ENCODE peak calls at places on chromosomes 5 and 9, in six cellular contexts. L is tibial nerve, K is sigmoid colon, J is uterus, M is neural crest cell, B is cardiac fibroblast. G is an unnamed sample.

GRCh38 chr5:113336975-113337374 is 97.8 kb downstream of the TSSK1B start:
- DNase-seq in M (no peak), J (peak; percentile 28), L (peak; percentile 39), K (no peak), B (peak; percentile 87), G (no peak)

GRCh38 chr9:97307500-97308163 is at the start of gene CCDC180:
- DNase-seq in J (peak; percentile 27), L (peak; percentile 36), M (no peak), K (no peak), B (peak; percentile 43), G (no peak)

GRCh38 chr9:70498866-70499265 is 84.4 kb upstream of the KLF9 start:
- DNase-seq in K (no peak), L (no peak), J (no peak), M (no peak), B (no peak), G (no peak)

GRCh38 chr9:25396828-25397227 is 281.4 kb downstream of the TUSC1 start:
- DNase-seq in L (no peak), J (no peak), M (no peak), B (no peak), K (no peak), G (no peak)

GRCh38 chr5:150120062-150120441 is 33.7 kb upstream of the CSF1R start:
- DNase-seq in K (peak; percentile 51), M (no peak), B (no peak), L (no peak), J (peak; percentile 14), G (no peak)

GRCh38 chr9:100222674-100223073 is 123.6 kb downstream of the INVS start:
- DNase-seq in K (no peak), M (no peak), B (peak; percentile 64), J (no peak), L (no peak), G (no peak)

GRCh38 chr9:126532951-126533910 is 80.5 kb upstream of the LMX1B start:
- DNase-seq in J (no peak), K (no peak), B (no peak), L (no peak), M (no peak), G (no peak)

GRCh38 chr9:95696701-95697100 is 178.8 kb upstream of the ERCC6L2 start:
- DNase-seq in M (no peak), K (no peak), L (no peak), J (no peak), B (no peak), G (no peak)

GRCh38 chr5:166722939-166723338 is 1568.5 kb upstream of the WWC1 start:
- DNase-seq in K (no peak), J (no peak), B (peak; percentile 82), L (no peak), M (no peak), G (no peak)

GRCh38 chr5:178068293-178068692 is 45.0 kb upstream of the N4BP3 start:
- DNase-seq in M (no peak), J (no peak), L (no peak), B (no peak), K (no peak), G (no peak)

GRCh38 chr5:178067705-178068104 is 45.6 kb upstream of the N4BP3 start:
- DNase-seq in K (no peak), J (no peak), L (no peak), B (no peak), M (no peak), G (no peak)

GRCh38 chr5:178072749-178073148 is 40.6 kb upstream of the N4BP3 start:
- DNase-seq in B (no peak), M (no peak), J (no peak), K (no peak), L (no peak), G (no peak)

GRCh38 chr5:178071108-178071507 is 42.2 kb upstream of the N4BP3 start:
- DNase-seq in B (no peak), M (no peak), L (no peak), J (no peak), K (no peak), G (no peak)

DNA sequence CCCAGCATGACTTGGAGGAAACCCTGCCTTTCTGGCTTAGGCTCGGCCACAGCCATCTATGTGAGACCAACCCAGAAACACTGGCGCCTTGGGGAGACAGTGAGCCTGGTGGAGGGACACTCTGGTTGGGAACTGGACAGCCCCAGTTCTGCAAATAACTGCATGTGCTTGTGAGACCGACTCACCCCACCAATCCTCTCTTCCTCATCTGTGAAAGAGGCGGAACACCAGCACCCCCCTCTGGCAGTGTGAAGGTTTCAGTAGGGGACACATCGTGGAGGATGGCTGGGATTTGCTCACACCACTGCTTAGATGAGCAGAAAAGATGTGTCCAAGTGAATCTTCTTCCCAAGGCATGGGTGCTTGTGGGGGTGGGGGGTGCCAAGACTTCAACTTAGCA is 43.4 kb upstream of the N4BP3 start:
- DNase-seq in J (no peak), L (no peak), M (peak; percentile 22), B (peak; percentile 54), K (no peak), G (peak; percentile 27)
- TF ChIP-seq CTCF in J (no peak), L (no peak), M (peak; percentile 40), B (peak; percentile 43), K (no peak), G (no peak)

GRCh38 chr9:132674485-132674884 is 4.2 kb downstream of the GTF3C4 start:
- DNase-seq in B (no peak), K (no peak), L (no peak), J (no peak), M (no peak), G (no peak)

GRCh38 chr9:132671620-132672412 is 1.6 kb downstream of the GTF3C4 start:
- DNase-seq in L (no peak), K (no peak), M (no peak), B (peak; percentile 19), J (no peak), G (no peak)

GRCh38 chr9:132672413-132672690 is 2.1 kb downstream of the GTF3C4 start:
- DNase-seq in L (no peak), J (no peak), B (peak; percentile 4), M (no peak), K (no peak), G (no peak)

GRCh38 chr9:132670816-132671371 is 630 bp downstream of the GTF3C4 start:
- DNase-seq in M (peak; percentile 41), L (no peak), B (peak; percentile 36), J (peak; percentile 22), K (peak; percentile 70), G (peak; percentile 50)

GRCh38 chr9:132673355-132673754 is 3.1 kb downstream of the GTF3C4 start:
- DNase-seq in B (peak; percentile 65), M (peak; percentile 5), K (no peak), L (no peak), J (no peak), G (no peak)
- TF ChIP-seq CTCF in B (peak; percentile 32), M (peak; percentile 54), K (no peak), L (no peak), J (no peak), G (no peak)

GRCh38 chr9:6845881-6846280 is 88.1 kb downstream of the KDM4C start:
- DNase-seq in B (no peak), K (no peak), M (no peak), L (no peak), J (no peak), G (peak; percentile 25)
- TF ChIP-seq CTCF in B (no peak), K (no peak), M (peak; percentile 72), L (no peak), J (peak; percentile 18), G (peak; percentile 55)

DNA sequence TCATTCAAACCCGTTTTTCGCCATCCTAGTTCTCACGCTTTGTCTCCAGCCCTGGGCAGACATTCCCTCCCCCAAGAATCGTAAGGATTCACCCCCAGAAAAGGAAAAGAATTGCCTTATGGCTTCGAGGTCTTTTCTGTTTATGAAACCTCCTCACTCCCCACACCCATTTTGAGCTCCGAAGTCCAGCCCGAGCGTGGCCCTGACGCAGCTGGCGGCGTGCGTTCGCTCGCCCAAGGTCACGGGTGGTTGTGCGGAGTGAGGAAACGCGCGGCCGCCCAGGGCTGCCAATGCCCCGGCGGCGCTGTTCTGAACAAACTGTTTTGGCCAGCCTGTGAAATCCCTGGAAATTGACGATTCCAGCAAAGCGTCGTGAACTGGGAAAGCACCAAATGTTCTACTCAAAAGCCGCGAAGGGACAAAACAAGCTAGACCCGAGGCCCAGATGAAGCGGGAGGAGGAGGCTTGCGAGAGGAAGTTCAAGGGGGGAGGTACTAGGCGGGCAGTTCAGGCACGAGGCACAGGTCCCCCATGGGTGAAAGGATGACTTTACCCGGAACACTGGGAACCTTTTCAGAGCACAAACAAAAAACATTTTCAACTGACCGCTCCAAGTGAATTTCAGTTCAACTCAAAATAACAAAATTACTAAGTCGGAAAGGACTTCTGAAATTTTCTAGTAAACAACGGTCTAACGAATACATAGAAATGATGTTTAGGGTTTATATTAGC is 683 bp upstream of the ZFAND5 start:
- DNase-seq in B (peak; percentile 90), J (peak; percentile 88), K (peak; percentile 97), M (peak; percentile 57), L (peak; percentile 91), G (peak; percentile 64)
- TF ChIP-seq CTCF in B (peak; percentile 7), J (peak; percentile 9), K (no peak), M (no peak), L (no peak), G (no peak)

GRCh38 chr5:40160435-40160834 is 519.3 kb upstream of the PTGER4 start:
- DNase-seq in B (no peak), M (no peak), J (no peak), L (no peak), K (no peak), G (no peak)

GRCh38 chr5:40167283-40167682 is 512.4 kb upstream of the PTGER4 start:
- DNase-seq in K (no peak), J (no peak), B (no peak), M (no peak), L (no peak), G (no peak)

GRCh38 chr5:40166757-40167156 is 513.0 kb upstream of the PTGER4 start:
- DNase-seq in L (no peak), K (no peak), B (peak; percentile 24), J (no peak), M (no peak), G (no peak)

GRCh38 chr5:40165106-40165788 is 514.5 kb upstream of the PTGER4 start:
- DNase-seq in J (no peak), K (no peak), L (no peak), B (no peak), M (no peak), G (no peak)

DNA sequence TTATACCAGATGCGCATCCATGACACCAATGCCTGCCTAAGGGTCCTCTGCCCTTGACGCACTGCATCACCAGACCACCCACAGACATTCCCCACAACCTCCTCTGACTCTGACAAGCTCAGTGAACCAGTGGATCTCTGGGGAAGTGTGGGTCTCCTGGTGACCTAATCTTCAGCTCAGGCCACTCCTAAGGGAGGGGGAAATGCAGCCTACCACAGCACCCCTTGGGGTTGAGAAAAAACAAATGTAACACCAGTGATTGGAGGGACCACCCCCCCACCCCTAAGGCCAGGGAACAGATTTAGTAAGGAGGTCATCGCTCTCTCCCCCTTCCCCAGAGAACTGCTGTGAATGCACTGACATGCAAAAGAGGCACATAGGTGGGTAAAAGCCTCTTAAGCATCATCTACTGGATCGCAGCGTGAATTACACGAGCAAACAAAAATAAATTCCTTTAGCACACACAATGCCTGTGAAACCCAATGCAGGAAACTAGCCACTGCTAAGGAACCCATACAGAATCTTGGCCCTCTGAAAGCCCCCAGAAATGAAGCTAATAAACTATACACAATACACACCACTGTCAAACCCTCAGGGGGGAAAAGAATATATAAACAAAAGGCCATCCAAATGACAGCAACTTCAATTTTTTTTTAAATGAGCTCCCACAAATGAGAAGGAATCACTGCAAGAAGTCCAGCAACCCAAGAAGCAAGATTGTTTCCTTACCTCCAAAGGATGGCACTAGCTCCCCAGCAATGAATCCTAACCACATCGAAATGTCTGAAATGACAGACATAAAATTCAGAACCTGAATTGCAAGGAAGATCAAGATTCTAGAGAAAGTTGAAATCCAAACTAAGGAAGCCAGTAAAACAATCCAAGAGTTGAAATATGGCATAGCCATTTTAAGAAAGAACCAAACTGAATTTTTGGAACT is 513.7 kb upstream of the PTGER4 start:
- DNase-seq in M (no peak), B (peak; percentile 57), J (no peak), K (no peak), L (no peak), G (peak; percentile 9)
- TF ChIP-seq CTCF in M (no peak), B (peak; percentile 10), J (no peak), K (no peak), L (no peak), G (no peak)